ENCODE peak calls at places on chromosomes 13 and 19, in ten cellular contexts. Q is D721Med; M is GM03348; S is stimulated activated CD4-positive, alpha-beta T cell treated with anti-CD3 and anti-CD28 coated beads, Interleukin-2, amount 100 ng/mL, for 24 hours; N is effector CD4-positive, alpha-beta T cell; F is activated naive CD4-positive, alpha-beta T cell; R is naive thymus-derived CD4-positive, alpha-beta T cell; C is suprapubic skin; O is foreskin fibroblast; T is IMR-90. H is an unnamed sample.

GRCh38 chr19:41535029-41535622 is 40.8 kb upstream of the CEACAM21 start:
- DNase-seq in Q (no peak), M (no peak), S (no peak), N (no peak), F (no peak), R (no peak), C (no peak), O (no peak), T (no peak), H (peak; percentile 48)

GRCh38 chr19:51681286-51681956 is 11.7 kb upstream of the SPACA6 start:
- DNase-seq in Q (no peak), M (no peak), S (no peak), N (no peak), F (no peak), R (no peak), C (no peak), O (peak; percentile 45), T (peak; percentile 27), H (no peak)

GRCh38 chr13:51840141-51840540 is 4.8 kb downstream of the TMEM272 start:
- DNase-seq in Q (no peak), M (no peak), S (no peak), N (no peak), F (no peak), R (no peak), C (no peak), O (no peak), T (no peak), H (no peak)

GRCh38 chr19:2567580-2567979 is 91.7 kb downstream of the GADD45B start:
- DNase-seq in Q (no peak), M (no peak), S (no peak), N (no peak), F (no peak), R (no peak), C (peak; percentile 86), O (no peak), T (no peak), H (no peak)

GRCh38 chr13:30332516-30333165 is 25.3 kb upstream of the KATNAL1 start:
- DNase-seq in Q (no peak), M (no peak), S (no peak), N (no peak), F (no peak), R (no peak), C (no peak), O (no peak), T (no peak), H (no peak)

GRCh38 chr13:96982672-96983071 is 11.6 kb downstream of the OXGR1 start:
- DNase-seq in Q (no peak), M (no peak), S (no peak), N (no peak), F (no peak), R (no peak), C (no peak), O (peak; percentile 8), T (no peak), H (no peak)

GRCh38 chr13:21673592-21674270 is 2.9 kb downstream of the FGF9 start:
- DNase-seq in Q (peak; percentile 63), M (peak; percentile 77), S (peak; percentile 41), N (peak; percentile 31), F (peak; percentile 18), R (peak; percentile 39), C (no peak), O (peak; percentile 64), T (peak; percentile 36), H (peak; percentile 50)

GRCh38 chr19:54477650-54478049 is 4.6 kb upstream of the CDC42EP5 start:
- DNase-seq in Q (no peak), M (no peak), S (no peak), N (no peak), F (no peak), R (no peak), C (no peak), O (peak; percentile 27), T (no peak), H (no peak)

GRCh38 chr13:21113851-21114306 is 52.5 kb upstream of the LATS2 start:
- DNase-seq in Q (no peak), M (no peak), S (no peak), N (no peak), F (no peak), R (no peak), C (peak; percentile 31), O (no peak), T (no peak), H (no peak)

GRCh38 chr13:98474292-98474691 is 102.6 kb downstream of the STK24 start:
- DNase-seq in Q (no peak), M (no peak), S (no peak), N (no peak), F (no peak), R (no peak), C (no peak), O (no peak), T (no peak), H (no peak)

GRCh38 chr19:6632002-6632621 is 37.8 kb downstream of the TNFSF14 start:
- DNase-seq in Q (no peak), M (peak; percentile 82), S (peak; percentile 75), N (peak; percentile 83), F (peak; percentile 47), R (peak; percentile 68), C (no peak), O (peak; percentile 76), T (peak; percentile 64), H (peak; percentile 83)

GRCh38 chr13:27270594-27271520 is at the start of gene RASL11A:
- DNase-seq in Q (peak; percentile 67), M (peak; percentile 93), S (peak; percentile 80), N (peak; percentile 63), F (peak; percentile 74), R (peak; percentile 59), C (peak; percentile 92), O (peak; percentile 96), T (peak; percentile 87), H (peak; percentile 75)

GRCh38 chr13:81080911-81081454 is 740.1 kb upstream of the SPRY2 start:
- DNase-seq in Q (no peak), M (no peak), S (no peak), N (no peak), F (no peak), R (no peak), C (no peak), O (no peak), T (no peak), H (no peak)

GRCh38 chr13:78586706-78587105 is 16.6 kb downstream of the POU4F1 start:
- DNase-seq in Q (no peak), M (no peak), S (no peak), N (no peak), F (no peak), R (no peak), C (no peak), O (no peak), T (no peak), H (no peak)

GRCh38 chr19:42409477-42409876 is 17.7 kb downstream of the LIPE start:
- DNase-seq in Q (no peak), M (no peak), S (no peak), N (no peak), F (no peak), R (no peak), C (no peak), O (peak; percentile 57), T (no peak), H (no peak)

GRCh38 chr19:5623397-5624153 is 692 bp downstream of the SAFB start:
- DNase-seq in Q (no peak), M (no peak), S (peak; percentile 22), N (no peak), F (no peak), R (no peak), C (no peak), O (peak; percentile 20), T (no peak), H (peak; percentile 21)

GRCh38 chr19:56091066-56091490 is 30.0 kb downstream of the ZNF787 start:
- DNase-seq in Q (no peak), M (no peak), S (no peak), N (no peak), F (no peak), R (no peak), C (no peak), O (peak; percentile 71), T (peak; percentile 61), H (no peak)

GRCh38 chr13:26784704-26785639 is 24.4 kb upstream of the GPR12 start:
- DNase-seq in Q (no peak), M (no peak), S (peak; percentile 12), N (no peak), F (no peak), R (no peak), C (no peak), O (no peak), T (no peak), H (peak; percentile 27)

GRCh38 chr13:98868932-98869331 is 108.9 kb downstream of the DOCK9 start:
- DNase-seq in Q (no peak), M (no peak), S (no peak), N (no peak), F (no peak), R (no peak), C (no peak), O (no peak), T (no peak), H (no peak)

GRCh38 chr13:103386341-103386740 is 320.1 kb upstream of the SLC10A2 start:
- DNase-seq in Q (no peak), M (no peak), S (no peak), N (no peak), F (no peak), R (no peak), C (no peak), O (peak; percentile 1), T (no peak), H (no peak)

GRCh38 chr19:56145698-56146097 is 4.6 kb downstream of the ZNF444 start:
- DNase-seq in Q (no peak), M (no peak), S (no peak), N (no peak), F (no peak), R (no peak), C (no peak), O (no peak), T (no peak), H (no peak)

GRCh38 chr13:110330491-110331001 is 23.5 kb downstream of the COL4A2 start:
- DNase-seq in Q (no peak), M (peak; percentile 80), S (no peak), N (no peak), F (no peak), R (no peak), C (no peak), O (peak; percentile 68), T (peak; percentile 83), H (no peak)

GRCh38 chr13:62906896-62907295 is 1491.2 kb upstream of the PCDH20 start:
- DNase-seq in Q (no peak), M (no peak), S (no peak), N (no peak), F (no peak), R (no peak), C (no peak), O (no peak), T (no peak), H (no peak)

H was measured in stimulated activated naive CD8-positive, alpha-beta T cell treated with anti-CD3 and anti-CD28 coated beads, Interleukin-15, amount 100 ng/mL, for 72 hours.